ENCODE peak calls at places on chromosomes 6 and 20, in six cellular contexts. S, I, W, J, U and B are unnamed samples.

GRCh38 chr6:137214931-137215330 is 4.3 kb downstream of the IFNGR1 start:
- DNase-seq in S (no peak), I (no peak), W (no peak), J (no peak), U (no peak), B (no peak)

GRCh38 chr6:100267721-100268123 is 197.0 kb downstream of the SIM1 start:
- DNase-seq in S (no peak), I (no peak), W (peak; percentile 78), J (no peak), U (no peak), B (peak; percentile 27)

GRCh38 chr6:143531720-143532504 is 20.4 kb upstream of the FUCA2 start:
- DNase-seq in S (no peak), I (no peak), W (no peak), J (no peak), U (no peak), B (no peak)

GRCh38 chr6:137467211-137467610 is 27.0 kb downstream of the OLIG3 start:
- DNase-seq in S (no peak), I (no peak), W (no peak), J (no peak), U (no peak), B (no peak)

GRCh38 chr6:148577687-148578488 is 168.9 kb upstream of the UST start:
- DNase-seq in S (peak; percentile 95), I (peak; percentile 89), W (peak; percentile 82), J (no peak), U (peak; percentile 72), B (peak; percentile 71)

GRCh38 chr6:79546186-79546585 is 9.0 kb upstream of the LCA5 start:
- DNase-seq in S (no peak), I (no peak), W (peak; percentile 78), J (no peak), U (no peak), B (no peak)

GRCh38 chr6:165715428-165715827 is 52.4 kb upstream of the PDE10A start:
- DNase-seq in S (no peak), I (no peak), W (no peak), J (no peak), U (no peak), B (no peak)

GRCh38 chr6:2020909-2021308 is 224.5 kb downstream of the GMDS start:
- DNase-seq in S (no peak), I (no peak), W (peak; percentile 71), J (no peak), U (no peak), B (no peak)

GRCh38 chr20:50762435-50763201 is 31.2 kb downstream of the PARD6B start:
- DNase-seq in S (no peak), I (peak; percentile 92), W (peak; percentile 48), J (no peak), U (peak; percentile 64), B (peak; percentile 52)

GRCh38 chr20:63790572-63791168 is 40.4 kb downstream of the ZBTB46 start:
- DNase-seq in S (no peak), I (no peak), W (no peak), J (no peak), U (no peak), B (no peak)

GRCh38 chr20:10531848-10532247 is 96.7 kb downstream of the SLX4IP start:
- DNase-seq in S (no peak), I (no peak), W (peak; percentile 82), J (no peak), U (no peak), B (peak; percentile 90)

GRCh38 chr20:6632187-6632586 is 135.3 kb upstream of the BMP2 start:
- DNase-seq in S (no peak), I (no peak), W (peak; percentile 55), J (no peak), U (no peak), B (peak; percentile 43)

GRCh38 chr6:19838442-19839236 is 1.5 kb downstream of the ID4 start:
- DNase-seq in S (peak; percentile 92), I (peak; percentile 73), W (peak; percentile 29), J (no peak), U (no peak), B (no peak)

GRCh38 chr20:24444531-24445190 is 24.8 kb upstream of the SYNDIG1 start:
- DNase-seq in S (no peak), I (no peak), W (no peak), J (no peak), U (no peak), B (no peak)